ENCODE peak calls at places on chromosomes 7 and 10, in eight cellular contexts. I is H9; W is substantia nigra; M is upper lobe of right lung; E is activated T-helper 1 cell treated with anti-CD3 and anti-CD28 coated beads, Interleukin-12 subunit alpha, Interleukin-12 subunit beta, Interleukin-2, Interleukin-4 antibody, amounts not matched to agents 30 ng/mL and 10 ng/mL and 1 ng/mL, durations not matched to agents 14 hours and 24 hours and 36 hours; S is T-helper 2 cell; Q is tibial artery; K is brain microvascular endothelial cell. C is an unnamed sample.

GRCh38 chr7:139620676-139621344 is 97.3 kb downstream of the CLEC2L start:
- DNase-seq in I (peak), W (no peak), M (peak), E (peak), S (peak), Q (no peak), K (no peak), C (peak)

GRCh38 chr10:122323188-122323587 is 51.3 kb upstream of the PLEKHA1 start:
- DNase-seq in I (no peak), W (no peak), M (no peak), E (no peak), S (no peak), Q (no peak), K (no peak), C (no peak)

GRCh38 chr7:136275794-136276193 is 298.6 kb upstream of the MTPN start:
- DNase-seq in I (no peak), W (no peak), M (no peak), E (no peak), S (no peak), Q (no peak), K (no peak), C (no peak)

GRCh38 chr7:3649250-3649649 is 348.2 kb downstream of the SDK1 start:
- DNase-seq in I (no peak), W (no peak), M (no peak), E (no peak), S (no peak), Q (no peak), K (peak), C (no peak)

GRCh38 chr7:157519246-157519645 is 182.4 kb downstream of the DNAJB6 start:
- DNase-seq in I (no peak), W (no peak), M (peak), E (no peak), S (no peak), Q (peak), K (no peak), C (no peak)

GRCh38 chr10:32957341-32958084 is 517 bp downstream of the ITGB1 start:
- DNase-seq in I (peak), W (peak), M (peak), E (peak), S (peak), Q (peak), K (no peak), C (peak)

GRCh38 chr7:18530224-18531179 is 35.0 kb downstream of the HDAC9 start:
- DNase-seq in I (no peak), W (no peak), M (no peak), E (no peak), S (no peak), Q (no peak), K (no peak), C (no peak)

GRCh38 chr10:71520042-71520441 is 123.3 kb downstream of the CDH23 start:
- DNase-seq in I (no peak), W (no peak), M (no peak), E (no peak), S (no peak), Q (no peak), K (peak), C (no peak)

GRCh38 chr10:116053910-116054309 is 219.1 kb downstream of the GFRA1 start:
- DNase-seq in I (no peak), W (no peak), M (no peak), E (no peak), S (no peak), Q (no peak), K (no peak), C (no peak)

GRCh38 chr10:62594093-62594520 is 210.4 kb upstream of the ADO start:
- DNase-seq in I (peak), W (peak), M (peak), E (peak), S (peak), Q (peak), K (peak), C (peak)

GRCh38 chr10:60235001-60235400 is 154.7 kb downstream of the ANK3 start:
- DNase-seq in I (no peak), W (peak), M (no peak), E (no peak), S (no peak), Q (no peak), K (peak), C (no peak)

GRCh38 chr10:804787-805634 is 115.5 kb upstream of the DIP2C start:
- DNase-seq in I (peak), W (no peak), M (no peak), E (no peak), S (no peak), Q (no peak), K (no peak), C (no peak)

GRCh38 chr7:46767071-46767470 is 814.8 kb downstream of the TNS3 start:
- DNase-seq in I (no peak), W (no peak), M (no peak), E (no peak), S (no peak), Q (no peak), K (no peak), C (no peak)

C was measured in NCI-H1092 treated with DMSO at 0.1 percent for 48 hours.